ENCODE peak calls at places on chromosomes 13 and 19, in nine cellular contexts. Q, X, A, O, L, N, M, H and U are unnamed samples.

GRCh38 chr19:5289060-5289990 is 51.3 kb downstream of the PTPRS start:
- DNase-seq in H (no peak), A (no peak), Q (no peak), L (no peak), N (no peak), X (no peak), M (no peak), O (no peak), U (no peak)

GRCh38 chr19:31149306-31149975 is 199.8 kb downstream of the TSHZ3 start:
- DNase-seq in A (no peak), N (no peak), M (no peak), X (no peak), O (no peak), L (no peak), Q (peak; percentile 34), H (no peak), U (no peak)

GRCh38 chr19:940591-941291 is 14.9 kb downstream of the ARID3A start:
- DNase-seq in L (no peak), H (no peak), O (no peak), A (peak; percentile 83), N (no peak), M (no peak), X (peak; percentile 77), Q (no peak), U (no peak)

GRCh38 chr13:94479559-94480095 is at the start of gene DCT:
- DNase-seq in L (no peak), X (no peak), O (no peak), N (no peak), A (no peak), H (no peak), Q (no peak), M (no peak), U (no peak)

GRCh38 chr19:42285546-42285945 is 16.4 kb upstream of the PRR19 start:
- DNase-seq in H (no peak), N (no peak), X (no peak), A (no peak), O (no peak), Q (no peak), M (no peak), L (no peak), U (no peak)

GRCh38 chr19:50328257-50329145 is 676 bp downstream of the KCNC3 start:
- DNase-seq in N (no peak), O (no peak), H (no peak), X (no peak), L (no peak), A (no peak), Q (peak; percentile 68), M (no peak), U (no peak)

GRCh38 chr19:15251749-15252397 is 19.6 kb upstream of the EPHX3 start:
- DNase-seq in H (peak; percentile 75), Q (peak; percentile 74), A (peak; percentile 95), X (peak; percentile 56), N (peak; percentile 94), O (peak; percentile 23), M (peak; percentile 74), L (peak; percentile 78), U (peak; percentile 79)

GRCh38 chr13:29369060-29369743 is 226.3 kb downstream of the SLC7A1 start:
- DNase-seq in O (no peak), N (peak; percentile 15), Q (no peak), L (peak; percentile 38), X (no peak), M (no peak), H (no peak), A (no peak), U (no peak)

GRCh38 chr19:37817180-37817911 is 38.0 kb upstream of the ZNF573 start:
- DNase-seq in N (no peak), Q (peak; percentile 95), O (peak; percentile 80), L (peak; percentile 4), X (peak; percentile 79), A (peak; percentile 82), M (peak; percentile 80), H (no peak), U (peak; percentile 91)

DNA sequence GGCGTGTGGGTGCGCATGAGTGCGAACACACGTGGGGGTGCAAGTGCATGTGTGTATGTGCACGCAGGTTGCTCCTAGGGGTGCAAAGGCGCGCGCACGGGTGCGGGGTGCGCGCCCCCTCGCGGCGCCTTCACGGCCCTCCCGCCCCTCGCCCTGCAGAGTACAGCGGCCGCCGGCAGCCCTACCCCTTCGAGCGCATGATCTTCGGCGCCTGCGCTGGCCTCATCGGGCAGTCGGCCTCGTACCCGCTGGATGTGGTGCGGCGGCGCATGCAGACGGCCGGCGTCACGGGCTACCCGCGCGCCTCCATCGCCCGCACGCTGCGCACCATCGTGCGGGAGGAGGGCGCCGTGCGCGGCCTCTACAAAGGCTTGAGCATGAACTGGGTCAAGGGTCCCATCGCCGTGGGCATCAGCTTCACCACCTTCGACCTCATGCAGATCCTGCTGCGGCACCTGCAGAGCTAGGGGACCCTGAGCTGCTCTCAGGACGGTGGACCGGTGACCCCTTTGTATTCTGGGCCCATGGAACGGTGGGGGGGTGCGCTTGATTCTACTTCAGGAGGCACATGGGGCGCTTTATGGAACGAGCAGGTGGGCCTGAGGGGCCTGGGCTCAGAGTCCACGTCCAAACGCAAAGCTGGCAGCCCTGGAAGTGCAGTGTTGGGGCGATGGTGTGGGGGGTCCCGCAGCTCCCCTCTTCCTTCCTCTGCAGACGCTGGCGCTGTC is 27.7 kb downstream of the TMEM161A start:
- DNase-seq in A (no peak), X (no peak), Q (peak; percentile 83), H (no peak), N (no peak), M (peak; percentile 63), L (no peak), O (peak; percentile 39), U (no peak)
- TF ChIP-seq CTCF in A (peak; percentile 21), X (peak; percentile 18), Q (peak; percentile 48), H (no peak), N (peak; percentile 48), M (no peak), L (no peak), O (peak; percentile 50), U (peak; percentile 66)

DNA sequence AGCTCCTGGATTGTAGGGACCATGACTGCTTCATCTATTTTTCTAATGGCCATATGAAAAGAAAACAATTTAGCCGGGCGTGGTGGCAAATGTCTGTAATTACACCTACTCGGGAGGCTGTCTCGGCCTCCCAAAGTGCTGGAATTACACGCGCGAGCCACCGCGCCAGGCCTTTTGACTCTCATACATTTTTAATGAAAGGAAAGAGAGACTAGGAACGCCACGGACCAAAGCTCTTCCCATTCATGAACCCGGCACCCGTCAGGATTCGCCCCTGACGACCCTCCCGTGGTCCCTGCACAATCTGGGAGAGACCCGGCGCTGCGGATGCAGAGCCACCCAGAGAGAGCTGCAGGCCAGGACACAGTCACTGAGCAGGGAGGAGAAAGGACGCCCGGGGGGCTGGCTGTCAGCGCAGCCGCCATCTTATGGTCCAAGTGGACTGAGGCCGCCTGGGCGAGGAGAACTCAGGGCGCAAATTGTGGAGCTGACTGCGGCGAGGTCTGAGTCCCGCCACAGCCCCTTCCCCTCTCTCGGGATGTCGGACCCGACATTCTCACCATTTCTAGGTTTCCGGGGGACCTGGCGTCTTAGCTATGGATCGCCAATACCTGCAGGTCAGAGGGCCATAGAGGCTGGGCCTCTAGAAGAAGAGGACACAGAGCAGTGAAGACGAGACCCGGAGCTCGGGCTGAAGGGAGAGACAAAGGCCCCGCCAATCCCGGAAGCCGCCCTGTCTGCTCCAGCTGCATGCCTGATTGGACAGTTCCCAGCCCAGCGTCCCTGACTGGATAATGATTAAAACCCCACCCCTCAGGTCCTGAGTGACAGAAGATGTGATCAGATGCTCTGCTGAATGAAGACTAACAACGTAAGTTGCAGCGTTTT is at the start of gene ZNF681:
- DNase-seq in X (peak; percentile 94), O (peak; percentile 67), Q (peak; percentile 91), A (peak; percentile 90), H (peak; percentile 38), N (peak; percentile 74), M (peak; percentile 83), L (peak; percentile 91), U (peak; percentile 84)
- TF ChIP-seq CTCF in X (peak; percentile 16), O (peak; percentile 34), Q (peak; percentile 60), A (no peak), H (peak; percentile 2), N (no peak), M (no peak), L (peak; percentile 10), U (peak; percentile 67)

GRCh38 chr19:51573331-51573730 is 2.2 kb downstream of the ZNF175 start:
- DNase-seq in N (no peak), L (no peak), H (no peak), A (no peak), Q (no peak), M (no peak), X (no peak), O (no peak), U (no peak)

GRCh38 chr19:51572908-51573307 is 1.8 kb downstream of the ZNF175 start:
- DNase-seq in H (peak; percentile 16), M (no peak), O (no peak), A (no peak), L (no peak), N (no peak), Q (no peak), X (no peak), U (no peak)

GRCh38 chr19:51570962-51571575 is at the start of gene ZNF175:
- DNase-seq in H (peak; percentile 93), A (peak; percentile 97), L (peak; percentile 89), O (peak; percentile 84), Q (peak; percentile 92), N (peak; percentile 97), M (peak; percentile 93), X (peak; percentile 96), U (peak; percentile 92)

GRCh38 chr19:51572415-51572814 is 1.3 kb downstream of the ZNF175 start:
- DNase-seq in M (no peak), O (no peak), N (no peak), H (no peak), Q (no peak), A (no peak), L (no peak), X (no peak), U (no peak)

GRCh38 chr19:51571599-51571998 is 516 bp downstream of the ZNF175 start:
- DNase-seq in L (peak; percentile 5), N (no peak), A (no peak), X (no peak), H (no peak), Q (no peak), M (no peak), O (no peak), U (no peak)
- TF ChIP-seq CTCF in L (no peak), N (no peak), A (no peak), X (no peak), H (no peak), Q (no peak), M (no peak), O (no peak), U (no peak)

GRCh38 chr19:18731562-18732008 is 48.1 kb downstream of the CRTC1 start:
- DNase-seq in H (no peak), L (peak; percentile 23), X (no peak), M (no peak), O (no peak), A (no peak), N (no peak), Q (no peak), U (peak; percentile 64)

GRCh38 chr19:18733196-18733647 is 49.7 kb downstream of the CRTC1 start:
- DNase-seq in A (peak; percentile 79), O (no peak), Q (peak; percentile 30), X (no peak), M (no peak), H (no peak), N (peak; percentile 34), L (no peak), U (no peak)

GRCh38 chr19:18726846-18727245 is 43.4 kb downstream of the CRTC1 start:
- DNase-seq in A (no peak), O (no peak), L (no peak), Q (no peak), H (no peak), M (no peak), N (no peak), X (no peak), U (no peak)

GRCh38 chr19:18729933-18730530 is 46.6 kb downstream of the CRTC1 start:
- DNase-seq in N (no peak), O (no peak), M (no peak), Q (no peak), L (no peak), A (no peak), X (no peak), H (no peak), U (no peak)

GRCh38 chr19:18730885-18731513 is 47.5 kb downstream of the CRTC1 start:
- DNase-seq in N (no peak), L (no peak), O (no peak), H (no peak), X (no peak), A (no peak), Q (no peak), M (no peak), U (no peak)
- TF ChIP-seq CTCF in N (no peak), L (no peak), O (peak; percentile 32), H (no peak), X (no peak), A (no peak), Q (no peak), M (no peak), U (no peak)